ENCODE peak calls at places on chromosome 17, in seven cellular contexts. N is IMR-90, V is lower leg skin, Z is tibial nerve, L is ovary, B is uterus, A is endothelial cell of umbilical vein. F is an unnamed sample.

GRCh38 chr17:61065263-61065773 is 334.3 kb upstream of the TBX2 start:
- DNase-seq in N (peak), V (no peak), Z (no peak), L (no peak), B (no peak), A (peak), F (no peak)

GRCh38 chr17:65198653-65199382 is 61.6 kb downstream of the RGS9 start:
- DNase-seq in N (peak), V (peak), Z (peak), L (no peak), B (no peak), A (peak), F (no peak)

GRCh38 chr17:81923302-81924260 is 4.0 kb downstream of the MAFG start:
- DNase-seq in N (peak), V (no peak), Z (peak), L (peak), B (no peak), A (no peak), F (no peak)

GRCh38 chr17:44804301-44805061 is 25.6 kb downstream of the GJC1 start:
- DNase-seq in N (no peak), V (no peak), Z (peak), L (no peak), B (peak), A (no peak), F (no peak)

GRCh38 chr17:43212641-43213490 is 1.2 kb downstream of the TMEM106A start:
- DNase-seq in N (no peak), V (no peak), Z (no peak), L (no peak), B (no peak), A (no peak), F (peak)

GRCh38 chr17:27747462-27748359 is 52.6 kb downstream of the NOS2 start:
- DNase-seq in N (no peak), V (no peak), Z (no peak), L (no peak), B (no peak), A (no peak), F (no peak)

GRCh38 chr17:46730679-46731078 is 87.8 kb downstream of the WNT3 start:
- DNase-seq in N (no peak), V (no peak), Z (no peak), L (no peak), B (no peak), A (no peak), F (no peak)

GRCh38 chr17:58337126-58337599 is 8.6 kb upstream of the TSPOAP1 start:
- DNase-seq in N (peak), V (no peak), Z (no peak), L (no peak), B (no peak), A (no peak), F (no peak)

GRCh38 chr17:65561394-65562205 is at the start of gene AXIN2:
- DNase-seq in N (peak), V (peak), Z (peak), L (peak), B (peak), A (peak), F (peak)

GRCh38 chr17:81143200-81143527 is 22.1 kb upstream of the PVALEF start:
- DNase-seq in N (no peak), V (no peak), Z (no peak), L (no peak), B (no peak), A (no peak), F (no peak)

GRCh38 chr17:81837641-81838040 is 2.8 kb upstream of the PPP1R27 start:
- DNase-seq in N (peak), V (no peak), Z (no peak), L (no peak), B (no peak), A (no peak), F (no peak)

GRCh38 chr17:47267354-47267828 is 13.8 kb downstream of the ITGB3 start:
- DNase-seq in N (peak), V (no peak), Z (no peak), L (no peak), B (no peak), A (no peak), F (no peak)

GRCh38 chr17:10613775-10614513 is 43.2 kb downstream of the MYH3 start:
- DNase-seq in N (peak), V (no peak), Z (no peak), L (no peak), B (no peak), A (no peak), F (no peak)

GRCh38 chr17:81545160-81545949 is 6.8 kb downstream of the FAAP100 start:
- DNase-seq in N (no peak), V (no peak), Z (no peak), L (no peak), B (no peak), A (no peak), F (no peak)

GRCh38 chr17:79587945-79588344 is 22.9 kb downstream of the RBFOX3 start:
- DNase-seq in N (no peak), V (no peak), Z (no peak), L (no peak), B (no peak), A (no peak), F (no peak)

GRCh38 chr17:40551091-40551873 is 14.0 kb downstream of the CCR7 start:
- DNase-seq in N (peak), V (peak), Z (peak), L (peak), B (peak), A (no peak), F (peak)

GRCh38 chr17:36679815-36680467 is 78.6 kb downstream of the MRM1 start:
- DNase-seq in N (no peak), V (no peak), Z (no peak), L (no peak), B (no peak), A (no peak), F (no peak)

GRCh38 chr17:68512967-68513474 is 791 bp downstream of the PRKAR1A start:
- DNase-seq in N (peak), V (peak), Z (peak), L (no peak), B (peak), A (peak), F (no peak)

GRCh38 chr17:55730808-55731207 is 8.1 kb upstream of the TMEM100 start:
- DNase-seq in N (no peak), V (no peak), Z (no peak), L (no peak), B (no peak), A (peak), F (no peak)

GRCh38 chr17:63626551-63627228 is 4.5 kb downstream of the MAP3K3 start:
- DNase-seq in N (peak), V (no peak), Z (no peak), L (no peak), B (no peak), A (peak), F (no peak)

GRCh38 chr17:929547-929946 is 50.0 kb downstream of the NXN start:
- DNase-seq in N (no peak), V (no peak), Z (no peak), L (no peak), B (no peak), A (no peak), F (no peak)

GRCh38 chr17:82925336-82925735 is 85.5 kb upstream of the ZNF750 start:
- DNase-seq in N (no peak), V (no peak), Z (no peak), L (no peak), B (no peak), A (no peak), F (no peak)

GRCh38 chr17:80792373-80792781 is 199.3 kb upstream of the CHMP6 start:
- DNase-seq in N (peak), V (no peak), Z (no peak), L (no peak), B (no peak), A (no peak), F (peak)

GRCh38 chr17:28038802-28039600 is 3.5 kb upstream of the NLK start:
- DNase-seq in N (peak), V (no peak), Z (no peak), L (no peak), B (no peak), A (no peak), F (no peak)

GRCh38 chr17:29149431-29150064 is 30.6 kb downstream of the MYO18A start:
- DNase-seq in N (peak), V (no peak), Z (no peak), L (peak), B (peak), A (no peak), F (no peak)

GRCh38 chr17:29147682-29148081 is 32.5 kb downstream of the MYO18A start:
- DNase-seq in N (no peak), V (no peak), Z (no peak), L (no peak), B (no peak), A (no peak), F (no peak)

GRCh38 chr17:29148257-29148789 is 31.9 kb downstream of the MYO18A start:
- DNase-seq in N (no peak), V (no peak), Z (no peak), L (no peak), B (no peak), A (no peak), F (no peak)

GRCh38 chr17:29150191-29150590 is 30.0 kb downstream of the MYO18A start:
- DNase-seq in N (no peak), V (no peak), Z (no peak), L (no peak), B (no peak), A (no peak), F (peak)

GRCh38 chr17:29148790-29149430 is 31.3 kb downstream of the MYO18A start:
- DNase-seq in N (peak), V (peak), Z (peak), L (peak), B (peak), A (peak), F (peak)
- TF ChIP-seq POLR2A in N (peak), V (no peak), Z (no peak), L (peak), B (peak), A (peak), F (no peak)

GRCh38 chr17:5523249-5523648 is 36.9 kb downstream of the MIS12 start:
- DNase-seq in N (no peak), V (no peak), Z (no peak), L (no peak), B (no peak), A (no peak), F (no peak)

GRCh38 chr17:5530265-5530782 is 44.0 kb downstream of the MIS12 start:
- DNase-seq in N (no peak), V (no peak), Z (no peak), L (no peak), B (no peak), A (no peak), F (no peak)

GRCh38 chr17:5531019-5531418 is 44.7 kb downstream of the MIS12 start:
- DNase-seq in N (no peak), V (no peak), Z (no peak), L (no peak), B (no peak), A (no peak), F (no peak)

GRCh38 chr17:5527647-5528250 is 41.4 kb downstream of the MIS12 start:
- DNase-seq in N (no peak), V (no peak), Z (no peak), L (no peak), B (no peak), A (peak), F (no peak)

GRCh38 chr17:5526821-5527598 is 40.6 kb downstream of the MIS12 start:
- DNase-seq in N (peak), V (peak), Z (no peak), L (no peak), B (peak), A (peak), F (no peak)
- TF ChIP-seq POLR2A in N (peak), V (no peak), Z (no peak), L (no peak), B (no peak), A (peak), F (no peak)

DNA sequence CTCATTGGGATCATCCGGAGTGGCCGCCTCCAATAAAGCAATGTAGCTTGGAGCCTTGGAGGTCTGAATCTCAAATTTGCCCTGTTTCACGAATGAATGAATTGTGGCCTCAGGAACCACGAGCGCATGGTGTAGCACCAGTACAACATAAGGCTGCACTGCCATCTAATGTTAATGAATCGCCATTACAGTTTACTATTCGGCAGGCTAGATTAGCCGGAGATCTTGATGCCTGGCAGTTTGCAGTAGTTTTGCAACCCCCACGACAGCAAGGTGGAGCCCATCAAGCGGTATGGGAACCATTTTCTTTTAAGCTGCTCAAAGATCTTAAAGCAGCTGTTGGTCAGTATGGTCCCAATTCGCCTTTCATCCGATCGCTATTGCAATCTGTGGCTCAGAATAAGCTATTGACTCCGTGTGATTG is 18.8 kb downstream of the ALOX15B start:
- DNase-seq in N (peak), V (peak), Z (peak), L (peak), B (no peak), A (peak), F (no peak)
- TF ChIP-seq POLR2A in N (peak), V (no peak), Z (no peak), L (no peak), B (no peak), A (no peak), F (no peak)

GRCh38 chr17:30290696-30291570 is 811 bp downstream of the BLMH start:
- DNase-seq in N (peak), V (no peak), Z (peak), L (peak), B (peak), A (peak), F (no peak)
- TF ChIP-seq POLR2A in N (no peak), V (no peak), Z (no peak), L (no peak), B (no peak), A (no peak), F (no peak)

F was measured in breast epithelium.